ENCODE peak calls at places on chromosome 11, in six cellular contexts. One of them, this sample, is unnamed.

GRCh38 chr11:29629281-29629680 is 387.5 kb downstream of the KCNA4 start:
- DNase-seq in Peyer's patch: no peak
- DNase-seq in breast epithelium: no peak
- DNase-seq in psoas muscle: no peak
- DNase-seq in transverse colon: no peak
- DNase-seq in thoracic aorta: no peak
- DNase-seq in this sample: no peak

GRCh38 chr11:63761173-63761572 is 7.4 kb downstream of the ZFTA start:
- DNase-seq in transverse colon: no peak
- DNase-seq in breast epithelium: no peak
- DNase-seq in thoracic aorta: no peak
- DNase-seq in psoas muscle: no peak
- DNase-seq in Peyer's patch: no peak
- DNase-seq in this sample: no peak

GRCh38 chr11:47659273-47659672 is 16.9 kb upstream of the MTCH2 start:
- DNase-seq in thoracic aorta: no peak
- DNase-seq in psoas muscle: no peak
- DNase-seq in breast epithelium: no peak
- DNase-seq in transverse colon: no peak
- DNase-seq in Peyer's patch: no peak
- DNase-seq in this sample: no peak

GRCh38 chr11:21723681-21724080 is 469.2 kb upstream of the ANO5 start:
- DNase-seq in transverse colon: no peak
- DNase-seq in thoracic aorta: no peak
- DNase-seq in breast epithelium: no peak
- DNase-seq in Peyer's patch: no peak
- DNase-seq in psoas muscle: no peak
- DNase-seq in this sample: no peak

GRCh38 chr11:32478277-32478731 is 43.0 kb upstream of the WT1 start:
- DNase-seq in psoas muscle: no peak
- DNase-seq in Peyer's patch: no peak
- DNase-seq in transverse colon: no peak
- DNase-seq in thoracic aorta: no peak
- DNase-seq in breast epithelium: no peak
- DNase-seq in this sample: no peak

GRCh38 chr11:120457996-120458395 is 53.6 kb upstream of the GRIK4 start:
- DNase-seq in Peyer's patch: no peak
- DNase-seq in transverse colon: no peak
- DNase-seq in thoracic aorta: no peak
- DNase-seq in psoas muscle: no peak
- DNase-seq in breast epithelium: no peak
- DNase-seq in this sample: no peak

GRCh38 chr11:131980878-131981668 is 610.7 kb downstream of the NTM start:
- DNase-seq in Peyer's patch: no peak
- DNase-seq in psoas muscle: no peak
- DNase-seq in breast epithelium: no peak
- DNase-seq in thoracic aorta: no peak
- DNase-seq in transverse colon: no peak
- DNase-seq in this sample: no peak

GRCh38 chr11:58591659-58592058 is 12.8 kb downstream of the ZFP91 start:
- DNase-seq in transverse colon: no peak
- DNase-seq in Peyer's patch: no peak
- DNase-seq in breast epithelium: no peak
- DNase-seq in thoracic aorta: no peak
- DNase-seq in psoas muscle: no peak
- DNase-seq in this sample: no peak

GRCh38 chr11:115695677-115696451 is 191.6 kb upstream of the CADM1 start:
- DNase-seq in transverse colon: no peak
- DNase-seq in breast epithelium: no peak
- DNase-seq in psoas muscle: no peak
- DNase-seq in thoracic aorta: no peak
- DNase-seq in Peyer's patch: no peak
- DNase-seq in this sample: no peak

GRCh38 chr11:57679396-57679795 is 11.5 kb downstream of the ZDHHC5 start:
- DNase-seq in thoracic aorta: no peak
- DNase-seq in transverse colon: no peak
- DNase-seq in Peyer's patch: peak; percentile 56
- DNase-seq in breast epithelium: no peak
- DNase-seq in psoas muscle: no peak
- DNase-seq in this sample: no peak

GRCh38 chr11:8686325-8686724 is 3.7 kb downstream of the RPL27A start:
- DNase-seq in Peyer's patch: no peak
- DNase-seq in breast epithelium: no peak
- DNase-seq in psoas muscle: no peak
- DNase-seq in thoracic aorta: no peak
- DNase-seq in transverse colon: no peak
- DNase-seq in this sample: no peak

GRCh38 chr11:125146232-125146631 is 18.3 kb upstream of the PKNOX2 start:
- DNase-seq in breast epithelium: no peak
- DNase-seq in thoracic aorta: no peak
- DNase-seq in transverse colon: no peak
- DNase-seq in Peyer's patch: no peak
- DNase-seq in psoas muscle: no peak
- DNase-seq in this sample: no peak

GRCh38 chr11:75351541-75352416 is at the start of gene ARRB1:
- DNase-seq in Peyer's patch: peak; percentile 84
- DNase-seq in thoracic aorta: no peak
- DNase-seq in psoas muscle: peak; percentile 73
- DNase-seq in transverse colon: peak; percentile 81
- DNase-seq in breast epithelium: peak; percentile 74
- DNase-seq in this sample: peak; percentile 80

GRCh38 chr11:60908803-60909202 is 2.4 kb upstream of the PRPF19 start:
- DNase-seq in transverse colon: no peak
- DNase-seq in Peyer's patch: no peak
- DNase-seq in psoas muscle: no peak
- DNase-seq in breast epithelium: no peak
- DNase-seq in thoracic aorta: no peak
- DNase-seq in this sample: no peak
- H3K4me1 ChIP-seq in transverse colon: peaks cover 28% of the 10 kb centered on the region
- H3K4me1 ChIP-seq in Peyer's patch: peaks cover 4% of the 10 kb centered on the region
- H3K4me1 ChIP-seq in psoas muscle: peaks cover 32% of the 10 kb centered on the region
- H3K4me1 ChIP-seq in breast epithelium: no peaks in the 10 kb centered on the region
- H3K4me1 ChIP-seq in thoracic aorta: peaks cover 31% of the 10 kb centered on the region
- H3K4me1 ChIP-seq in this sample: no peaks in the 10 kb centered on the region

DNA sequence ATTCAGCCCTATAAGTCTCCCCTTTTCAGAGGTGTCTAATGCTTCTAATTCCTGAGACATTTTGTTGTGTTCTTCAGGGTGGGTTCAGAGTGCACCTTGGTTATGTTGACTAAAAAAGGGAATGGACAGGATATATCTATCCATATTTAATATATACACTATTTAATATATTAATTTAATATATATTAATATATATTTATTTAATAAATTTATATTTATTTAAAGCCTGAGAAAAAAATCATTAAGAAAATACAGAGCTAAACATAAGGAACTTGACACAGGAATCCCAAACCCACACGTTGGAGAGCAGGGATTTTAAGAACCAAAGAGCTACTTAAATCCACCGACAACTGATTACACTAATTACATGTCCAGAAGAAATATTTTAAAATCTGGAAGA is 674.2 kb upstream of the KIRREL3 start:
- DNase-seq in psoas muscle: no peak
- DNase-seq in breast epithelium: no peak
- DNase-seq in transverse colon: no peak
- DNase-seq in thoracic aorta: no peak
- DNase-seq in Peyer's patch: no peak
- DNase-seq in this sample: no peak
- H3K27ac ChIP-seq in psoas muscle: no peak overlapping the region
- H3K27ac ChIP-seq in breast epithelium: no peak overlapping the region
- H3K27ac ChIP-seq in transverse colon: no peak overlapping the region
- H3K27ac ChIP-seq in thoracic aorta: no peak overlapping the region
- H3K27ac ChIP-seq in Peyer's patch: no peak overlapping the region
- H3K27ac ChIP-seq in this sample: no peak overlapping the region

DNA sequence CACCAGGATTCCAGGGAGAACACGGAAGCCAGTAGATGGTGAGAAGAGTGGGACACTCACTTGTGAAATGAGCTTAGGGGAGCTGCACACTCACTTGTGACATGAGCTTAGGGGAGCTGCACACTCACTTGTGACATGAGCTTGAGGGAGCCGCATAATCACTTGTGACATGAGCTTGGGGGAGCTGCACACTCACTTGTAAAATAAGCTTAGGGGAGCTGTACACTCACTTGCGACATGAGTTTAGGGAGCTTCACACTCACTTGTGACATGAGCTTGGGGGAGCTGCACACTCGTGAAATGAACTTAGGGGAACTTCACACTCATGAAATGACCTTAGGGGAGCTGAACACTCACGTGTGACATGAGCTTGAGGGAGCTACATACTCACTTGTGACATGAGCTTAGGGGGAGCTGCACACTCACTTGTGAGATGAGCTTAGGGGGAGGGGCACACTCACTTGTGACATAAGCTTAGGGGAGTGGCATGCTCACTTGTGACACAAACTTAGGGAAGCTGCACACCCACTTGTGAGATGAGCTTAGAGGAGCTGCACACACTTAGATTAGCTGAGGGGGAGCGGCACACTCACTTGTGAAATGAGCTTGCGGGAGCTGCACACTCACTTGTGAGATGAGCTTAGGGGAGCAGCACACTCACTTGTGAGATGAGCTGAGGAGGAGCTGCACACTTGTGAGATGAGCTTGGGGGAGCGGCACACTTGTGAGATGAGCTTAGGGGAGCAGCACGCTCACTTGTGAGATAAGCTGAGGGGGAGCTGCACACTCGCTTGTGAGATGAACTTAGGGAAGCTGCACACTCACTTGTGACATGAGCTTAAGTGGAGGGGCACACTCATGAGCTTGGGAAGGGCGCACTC is 59.0 kb downstream of the NCAPD3 start:
- DNase-seq in thoracic aorta: no peak
- DNase-seq in breast epithelium: no peak
- DNase-seq in transverse colon: no peak
- DNase-seq in Peyer's patch: no peak
- DNase-seq in psoas muscle: no peak
- DNase-seq in this sample: no peak
- H3K9me3 ChIP-seq in thoracic aorta: no peaks in the 10 kb centered on the region
- H3K9me3 ChIP-seq in breast epithelium: no peaks in the 10 kb centered on the region
- H3K9me3 ChIP-seq in transverse colon: no peaks in the 10 kb centered on the region
- H3K9me3 ChIP-seq in Peyer's patch: no peaks in the 10 kb centered on the region
- H3K9me3 ChIP-seq in psoas muscle: no peaks in the 10 kb centered on the region
- H3K9me3 ChIP-seq in this sample: no peaks in the 10 kb centered on the region

GRCh38 chr11:1847006-1847735 is 5.7 kb upstream of the LSP1 start:
- DNase-seq in transverse colon: no peak
- DNase-seq in Peyer's patch: no peak
- DNase-seq in breast epithelium: no peak
- DNase-seq in thoracic aorta: no peak
- DNase-seq in psoas muscle: no peak
- DNase-seq in this sample: no peak

GRCh38 chr11:1848640-1849265 is 4.1 kb upstream of the LSP1 start:
- DNase-seq in breast epithelium: no peak
- DNase-seq in psoas muscle: no peak
- DNase-seq in thoracic aorta: no peak
- DNase-seq in transverse colon: no peak
- DNase-seq in Peyer's patch: no peak
- DNase-seq in this sample: no peak

GRCh38 chr11:1846453-1846932 is 6.4 kb upstream of the LSP1 start:
- DNase-seq in psoas muscle: no peak
- DNase-seq in thoracic aorta: no peak
- DNase-seq in breast epithelium: no peak
- DNase-seq in Peyer's patch: no peak
- DNase-seq in transverse colon: no peak
- DNase-seq in this sample: no peak

GRCh38 chr11:1845571-1846452 is 7.0 kb downstream of the TNNI2 start:
- DNase-seq in thoracic aorta: no peak
- DNase-seq in psoas muscle: peak; percentile 25
- DNase-seq in breast epithelium: no peak
- DNase-seq in Peyer's patch: no peak
- DNase-seq in transverse colon: no peak
- DNase-seq in this sample: no peak

GRCh38 chr11:1847941-1848639 is 4.8 kb upstream of the LSP1 start:
- DNase-seq in thoracic aorta: no peak
- DNase-seq in Peyer's patch: no peak
- DNase-seq in psoas muscle: no peak
- DNase-seq in breast epithelium: no peak
- DNase-seq in transverse colon: no peak
- DNase-seq in this sample: no peak
- H3K4me1 ChIP-seq in thoracic aorta: no peaks in the 10 kb centered on the region
- H3K4me1 ChIP-seq in Peyer's patch: no peaks in the 10 kb centered on the region
- H3K4me1 ChIP-seq in psoas muscle: no peaks in the 10 kb centered on the region
- H3K4me1 ChIP-seq in breast epithelium: no peaks in the 10 kb centered on the region
- H3K4me1 ChIP-seq in transverse colon: peaks cover 16% of the 10 kb centered on the region
- H3K4me1 ChIP-seq in this sample: no peaks in the 10 kb centered on the region

GRCh38 chr11:130608267-130608666 is 159.8 kb downstream of the ADAMTS15 start:
- DNase-seq in Peyer's patch: no peak
- DNase-seq in thoracic aorta: no peak
- DNase-seq in psoas muscle: no peak
- DNase-seq in transverse colon: no peak
- DNase-seq in breast epithelium: no peak
- DNase-seq in this sample: no peak
- H3K27ac ChIP-seq in Peyer's patch: no peak overlapping the region
- H3K27ac ChIP-seq in thoracic aorta: peak overlapping the region; percentile 76
- H3K27ac ChIP-seq in psoas muscle: no peak overlapping the region
- H3K27ac ChIP-seq in transverse colon: peak overlapping the region; percentile 36
- H3K27ac ChIP-seq in breast epithelium: peak overlapping the region; percentile 94
- H3K27ac ChIP-seq in this sample: no peak overlapping the region

DNA sequence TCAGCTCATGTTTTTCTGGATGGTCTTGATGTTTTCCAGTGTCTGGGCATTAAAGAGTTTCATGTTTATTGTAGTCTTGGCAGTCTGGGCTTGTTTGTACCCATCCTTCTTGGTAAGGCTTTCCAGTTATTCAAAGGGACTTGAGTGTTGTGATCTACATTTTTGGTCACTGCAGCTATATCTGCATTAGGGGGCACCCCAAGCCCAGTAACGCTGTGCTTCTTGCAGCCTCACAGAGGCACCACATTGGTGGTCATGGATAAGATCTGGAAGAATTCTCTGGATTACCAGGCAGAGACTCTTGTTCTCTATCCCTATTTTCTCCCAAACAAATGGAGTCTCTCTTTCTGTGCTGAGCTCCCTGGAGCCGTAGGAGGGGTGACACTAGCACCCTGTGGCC is 451.5 kb upstream of the FAT3 start:
- DNase-seq in thoracic aorta: no peak
- DNase-seq in breast epithelium: no peak
- DNase-seq in Peyer's patch: no peak
- DNase-seq in transverse colon: no peak
- DNase-seq in psoas muscle: no peak
- DNase-seq in this sample: no peak
- H3K9me3 ChIP-seq in thoracic aorta: no peaks in the 10 kb centered on the region
- H3K9me3 ChIP-seq in breast epithelium: no peaks in the 10 kb centered on the region
- H3K9me3 ChIP-seq in Peyer's patch: no peaks in the 10 kb centered on the region
- H3K9me3 ChIP-seq in transverse colon: no peaks in the 10 kb centered on the region
- H3K9me3 ChIP-seq in psoas muscle: no peaks in the 10 kb centered on the region
- H3K9me3 ChIP-seq in this sample: no peaks in the 10 kb centered on the region

GRCh38 chr11:66101055-66101454 is 31.0 kb downstream of the PACS1 start:
- DNase-seq in breast epithelium: no peak
- DNase-seq in transverse colon: no peak
- DNase-seq in Peyer's patch: no peak
- DNase-seq in thoracic aorta: no peak
- DNase-seq in psoas muscle: no peak
- DNase-seq in this sample: no peak
- H3K4me1 ChIP-seq in breast epithelium: no peaks in the 10 kb centered on the region
- H3K4me1 ChIP-seq in transverse colon: no peaks in the 10 kb centered on the region
- H3K4me1 ChIP-seq in Peyer's patch: no peaks in the 10 kb centered on the region
- H3K4me1 ChIP-seq in thoracic aorta: peaks cover 26% of the 10 kb centered on the region
- H3K4me1 ChIP-seq in psoas muscle: no peaks in the 10 kb centered on the region
- H3K4me1 ChIP-seq in this sample: no peaks in the 10 kb centered on the region

This sample was measured in colonic mucosa.